ENCODE peak calls at places on chromosomes 5 and 9, in eight cellular contexts. J, B, D, I, S, Q, P and G are unnamed samples.

GRCh38 chr9:132242621-132243155 is 80.8 kb downstream of the NTNG2 start:
- DNase-seq in S (no peak), J (no peak), D (peak), B (no peak), P (no peak), Q (no peak), I (no peak), G (no peak)

GRCh38 chr5:134051305-134051704 is 46.5 kb upstream of the VDAC1 start:
- DNase-seq in B (no peak), S (no peak), P (no peak), I (no peak), J (no peak), D (no peak), Q (no peak), G (no peak)

GRCh38 chr9:123305879-123306278 is 37.5 kb upstream of the STRBP start:
- DNase-seq in S (no peak), Q (no peak), I (no peak), B (no peak), J (no peak), P (no peak), D (peak), G (no peak)

GRCh38 chr9:17349816-17350215 is 215.0 kb downstream of the CNTLN start:
- DNase-seq in Q (peak), J (peak), P (no peak), D (no peak), B (no peak), S (no peak), I (no peak), G (no peak)

GRCh38 chr9:133149130-133150015 is 14.3 kb downstream of the GBGT1 start:
- DNase-seq in B (peak), P (peak), D (peak), I (peak), S (peak), Q (peak), J (peak), G (peak)

GRCh38 chr5:56625577-56625976 is 189.8 kb upstream of the MAP3K1 start:
- DNase-seq in S (no peak), I (no peak), B (no peak), D (no peak), Q (peak), P (no peak), J (peak), G (no peak)

GRCh38 chr9:16870606-16871357 is at the start of gene BNC2:
- DNase-seq in S (peak), P (no peak), J (no peak), B (peak), D (peak), I (no peak), Q (peak), G (no peak)

GRCh38 chr5:88826959-88827585 is 55.9 kb downstream of the MEF2C start:
- DNase-seq in D (no peak), S (no peak), J (no peak), I (no peak), Q (peak), P (no peak), B (peak), G (no peak)

GRCh38 chr5:57659889-57660288 is 177.3 kb upstream of the ACTBL2 start:
- DNase-seq in J (no peak), I (no peak), Q (no peak), D (no peak), S (no peak), B (no peak), P (no peak), G (no peak)

GRCh38 chr5:1967716-1968115 is 85.0 kb upstream of the IRX4 start:
- DNase-seq in D (no peak), J (no peak), Q (no peak), I (no peak), P (no peak), S (no peak), B (no peak), G (no peak)

GRCh38 chr5:1449081-1449630 is 3.9 kb upstream of the SLC6A3 start:
- DNase-seq in P (no peak), I (no peak), B (no peak), Q (no peak), S (no peak), J (no peak), D (no peak), G (no peak)

GRCh38 chr9:20170122-20170521 is 381.3 kb upstream of the SLC24A2 start:
- DNase-seq in D (no peak), S (no peak), I (no peak), Q (no peak), P (no peak), B (no peak), J (no peak), G (no peak)